ENCODE peak calls at places on chromosome 21, in seven cellular contexts. J, I, M, E, V, H and C are unnamed samples.
A peak's percentile ranks its signal among the peaks of the same experiment; 100 is the strongest.

GRCh38 chr21:14376854-14377253 is 6.1 kb downstream of the HSPA13 start:
- DNase-seq in J (no peak), H (no peak), M (no peak), V (no peak), I (no peak), E (no peak), C (no peak)

GRCh38 chr21:21097425-21097824 is 99.2 kb downstream of the NCAM2 start:
- DNase-seq in I (no peak), J (no peak), H (no peak), M (no peak), E (no peak), V (no peak), C (no peak)

GRCh38 chr21:33109574-33110339 is 39.8 kb downstream of the OLIG1 start:
- DNase-seq in I (no peak), V (no peak), M (no peak), H (no peak), E (no peak), J (no peak), C (no peak)

GRCh38 chr21:41280115-41280919 is 36.3 kb upstream of the FAM3B start:
- DNase-seq in I (peak; percentile 5), H (no peak), M (peak; percentile 85), V (no peak), J (no peak), E (no peak), C (no peak)

GRCh38 chr21:31158789-31159581 is 120.7 kb upstream of the KRTAP19-8 start:
- DNase-seq in E (no peak), M (peak; percentile 26), I (no peak), H (no peak), J (no peak), V (no peak), C (no peak)

GRCh38 chr21:16181024-16181423 is 451.2 kb downstream of the USP25 start:
- DNase-seq in J (no peak), H (no peak), E (no peak), I (no peak), V (no peak), M (no peak), C (no peak)

GRCh38 chr21:30426732-30427131 is 1.0 kb upstream of the KRTAP13-3 start:
- DNase-seq in J (no peak), E (no peak), H (no peak), V (no peak), M (no peak), I (no peak), C (no peak)

GRCh38 chr21:15096146-15096545 is 31.3 kb upstream of the NRIP1 start:
- DNase-seq in I (no peak), M (no peak), E (no peak), J (no peak), V (no peak), H (no peak), C (no peak)

GRCh38 chr21:14752006-14752909 is 206.1 kb upstream of the SAMSN1 start:
- DNase-seq in J (no peak), V (no peak), M (no peak), I (no peak), H (no peak), E (no peak), C (no peak)

GRCh38 chr21:27734146-27734545 is 767.3 kb upstream of the ADAMTS5 start:
- DNase-seq in M (peak; percentile 91), H (no peak), V (no peak), E (no peak), I (peak; percentile 19), J (no peak), C (no peak)

GRCh38 chr21:20591294-20591693 is 406.9 kb upstream of the NCAM2 start:
- DNase-seq in H (no peak), I (no peak), J (no peak), M (no peak), V (no peak), E (no peak), C (no peak)

GRCh38 chr21:14673649-14674048 is 127.5 kb upstream of the SAMSN1 start:
- DNase-seq in V (no peak), I (no peak), E (no peak), J (no peak), M (no peak), H (no peak), C (no peak)

GRCh38 chr21:26377111-26377694 is 195.9 kb downstream of the CYYR1 start:
- DNase-seq in M (no peak), H (no peak), J (no peak), I (no peak), E (no peak), V (no peak), C (no peak)

GRCh38 chr21:31213787-31214186 is 130.3 kb downstream of the TIAM1 start:
- DNase-seq in M (no peak), I (no peak), H (no peak), E (no peak), V (no peak), J (no peak), C (no peak)

GRCh38 chr21:16572032-16572431 is 842.2 kb downstream of the USP25 start:
- DNase-seq in I (no peak), M (peak; percentile 77), V (no peak), J (no peak), E (no peak), H (no peak), C (no peak)

GRCh38 chr21:15379776-15380175 is 315.0 kb upstream of the NRIP1 start:
- DNase-seq in H (no peak), J (no peak), M (no peak), I (no peak), V (no peak), E (no peak), C (no peak)

GRCh38 chr21:25342811-25343210 is 264.5 kb downstream of the MRPL39 start:
- DNase-seq in E (no peak), I (no peak), H (no peak), M (peak; percentile 36), V (no peak), J (no peak), C (no peak)

GRCh38 chr21:33856893-33857527 is 58.6 kb downstream of the ATP5PO start:
- DNase-seq in E (no peak), H (no peak), V (no peak), M (no peak), I (no peak), J (no peak), C (no peak)

GRCh38 chr21:14215971-14216621 is at the start of gene RBM11:
- DNase-seq in I (peak; percentile 4), M (peak; percentile 7), J (peak; percentile 43), V (peak; percentile 81), H (peak; percentile 69), E (no peak), C (no peak)

DNA sequence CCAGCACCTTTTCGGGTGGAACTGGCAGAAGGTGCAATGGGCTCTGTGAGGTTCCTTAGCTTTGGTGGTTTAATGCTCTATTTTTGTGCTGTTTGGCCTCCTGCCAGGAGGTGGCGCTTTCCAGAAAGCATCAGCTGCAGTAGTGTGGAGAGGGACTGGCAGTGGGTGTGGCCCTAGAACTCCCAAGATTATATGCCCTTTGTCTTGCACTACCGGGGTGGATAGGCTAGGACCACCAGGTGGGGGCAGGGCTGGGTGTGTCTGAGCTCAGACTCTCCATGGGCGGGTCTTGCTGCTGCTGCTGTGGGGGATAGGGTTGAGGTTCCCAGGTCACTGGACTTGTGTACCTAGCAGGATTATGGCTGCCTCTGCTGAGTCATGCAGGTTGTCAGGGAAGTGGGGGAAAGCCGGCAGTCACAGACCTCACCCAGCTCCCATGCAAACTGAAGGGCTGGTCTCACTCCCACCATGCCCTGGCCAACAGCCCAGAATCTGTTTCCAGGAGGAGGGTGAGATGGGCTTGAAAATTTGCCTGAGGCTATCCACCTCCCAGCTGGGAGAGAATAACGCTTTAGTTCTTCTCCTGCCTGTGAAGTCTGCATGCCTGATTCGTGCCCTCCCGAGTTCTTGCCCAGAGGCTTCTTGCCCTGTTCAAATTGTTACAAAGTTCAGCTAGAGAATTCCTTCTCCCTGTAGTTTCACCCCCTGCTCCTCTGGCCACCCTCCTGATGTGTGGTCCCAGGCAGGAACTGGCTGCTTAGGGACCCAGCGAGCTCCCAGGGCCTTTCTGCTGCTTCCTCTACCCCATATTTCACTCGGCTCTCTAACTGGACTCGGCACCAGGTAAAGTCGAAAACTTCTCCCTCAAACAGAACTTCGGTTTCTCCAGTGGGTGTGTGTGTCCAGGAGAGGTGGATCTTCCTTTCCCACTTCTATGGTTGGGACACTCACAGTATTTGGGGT is 76.5 kb upstream of the BTG3 start:
- DNase-seq in I (peak; percentile 48), M (peak; percentile 12), E (no peak), J (peak; percentile 3), H (peak; percentile 23), V (peak; percentile 51), C (no peak)
- TF ChIP-seq CTCF in I (peak; percentile 33), M (no peak), E (peak; percentile 9), J (peak; percentile 32), H (peak; percentile 30), V (no peak), C (peak; percentile 48)

GRCh38 chr21:36661511-36662309 is 37.2 kb upstream of the SIM2 start:
- DNase-seq in V (peak; percentile 40), E (no peak), H (no peak), I (no peak), M (peak; percentile 48), J (no peak), C (no peak)
- TF ChIP-seq CTCF in V (peak; percentile 32), E (peak; percentile 38), H (no peak), I (peak; percentile 57), M (peak; percentile 67), J (no peak), C (peak; percentile 78)

GRCh38 chr21:36478941-36479340 is 981 bp downstream of the CLDN14 start:
- DNase-seq in H (no peak), I (no peak), E (no peak), J (no peak), V (no peak), M (no peak), C (no peak)
- TF ChIP-seq CTCF in H (no peak), I (peak; percentile 39), E (peak; percentile 13), J (no peak), V (no peak), M (peak; percentile 19), C (no peak)

DNA sequence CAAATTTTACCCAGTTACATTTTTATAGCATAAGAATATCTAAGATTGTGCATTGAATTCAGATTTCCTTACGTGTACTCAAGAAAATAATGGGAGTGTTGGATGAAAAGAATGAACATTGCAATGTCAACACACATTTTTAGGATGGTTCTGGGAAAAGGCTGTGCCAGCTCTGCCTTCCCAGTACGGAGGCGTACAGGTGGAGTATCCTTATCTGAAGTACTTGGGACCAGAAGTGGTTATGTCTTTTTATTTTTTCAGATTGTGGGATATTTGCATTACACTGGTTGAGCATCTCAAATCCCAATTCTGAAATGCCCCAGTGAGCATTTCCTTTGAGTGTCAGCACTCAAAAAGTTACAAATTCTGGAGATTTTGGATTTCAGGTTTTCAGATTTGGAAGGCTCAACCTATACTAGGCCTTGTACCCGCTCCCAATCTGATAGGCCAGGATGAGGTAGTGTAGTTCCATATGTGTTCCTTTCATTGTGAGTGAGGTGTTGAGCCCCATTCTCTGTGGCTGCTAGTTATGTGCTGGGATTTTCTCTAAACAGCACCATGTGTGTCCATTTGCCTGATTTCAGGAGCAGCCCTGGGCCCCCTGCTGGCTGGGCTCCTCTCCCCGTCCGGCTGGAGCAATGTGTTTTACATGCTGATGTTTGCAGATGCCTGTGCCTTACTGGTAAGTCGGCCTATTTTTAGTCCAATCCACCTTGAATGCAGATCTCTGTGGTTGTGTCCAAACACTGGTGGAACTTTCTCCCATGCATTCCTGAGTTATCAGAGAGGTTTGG is 60.8 kb downstream of the SLC37A1 start:
- DNase-seq in J (no peak), M (peak; percentile 13), E (no peak), H (no peak), V (peak; percentile 25), I (peak; percentile 39), C (no peak)
- TF ChIP-seq CTCF in J (no peak), M (peak; percentile 24), E (no peak), H (no peak), V (no peak), I (peak; percentile 74), C (no peak)